ENCODE peak calls at places on chromosomes 6 and 20, in ten cellular contexts. O is pancreas; Q is prostate gland; M is hepatocyte; D is body of pancreas; I is psoas muscle; N is brain microvascular endothelial cell; Z is mucosa of descending colon; P is GM23248; E is CD4-positive, CD25-positive, alpha-beta regulatory T cell. F is an unnamed sample.
A peak's percentile ranks its signal among the peaks of the same experiment; 100 is the strongest.

GRCh38 chr20:63060057-63060991 is 53.6 kb upstream of the BHLHE23 start:
- DNase-seq in Q (no peak), I (no peak), Z (no peak), O (no peak), N (peak; percentile 52), P (peak; percentile 60), E (no peak), M (no peak), D (peak; percentile 5), F (no peak)

GRCh38 chr6:122153530-122153929 is 245.9 kb upstream of the HSF2 start:
- DNase-seq in M (no peak), I (no peak), E (no peak), N (no peak), P (no peak), Z (no peak), D (no peak), Q (no peak), O (no peak), F (no peak)

GRCh38 chr20:51529027-51529749 is 13.3 kb downstream of the NFATC2 start:
- DNase-seq in N (peak; percentile 59), O (no peak), Z (no peak), P (peak; percentile 13), E (peak; percentile 25), M (peak; percentile 59), I (no peak), D (no peak), Q (no peak), F (no peak)

GRCh38 chr6:156848533-156848932 is 71.4 kb downstream of the ARID1B start:
- DNase-seq in N (no peak), E (no peak), D (no peak), Q (no peak), M (peak; percentile 66), I (peak; percentile 48), O (no peak), Z (no peak), P (no peak), F (no peak)

GRCh38 chr20:26214991-26215390 is 518.3 kb upstream of the ZNF337 start:
- DNase-seq in N (no peak), M (no peak), Q (no peak), I (no peak), O (no peak), Z (no peak), E (no peak), D (no peak), P (peak; percentile 30), F (no peak)

GRCh38 chr6:32964776-32965175 is 3.6 kb upstream of the BRD2 start:
- DNase-seq in M (no peak), E (no peak), D (no peak), Q (no peak), I (no peak), P (no peak), N (no peak), O (no peak), Z (no peak), F (no peak)

GRCh38 chr6:10373642-10374359 is 41.1 kb downstream of the TFAP2A start:
- DNase-seq in E (no peak), I (no peak), P (peak; percentile 40), D (no peak), N (peak; percentile 2), Z (no peak), Q (no peak), O (no peak), M (no peak), F (no peak)

GRCh38 chr20:60687213-60687612 is 564.8 kb upstream of the CDH4 start:
- DNase-seq in N (no peak), M (no peak), P (no peak), Z (no peak), Q (no peak), O (no peak), E (no peak), I (no peak), D (no peak), F (no peak)

GRCh38 chr6:161630674-161631073 is 356.8 kb upstream of the AGPAT4 start:
- DNase-seq in Q (no peak), I (no peak), O (no peak), E (no peak), Z (no peak), N (no peak), D (no peak), P (peak; percentile 42), M (no peak), F (no peak)

GRCh38 chr20:56414842-56415765 is 3.0 kb downstream of the CASS4 start:
- DNase-seq in D (no peak), N (peak; percentile 93), P (peak; percentile 87), Z (no peak), Q (no peak), O (no peak), M (no peak), E (peak; percentile 34), I (no peak), F (no peak)

GRCh38 chr6:42533794-42534193 is 30.0 kb upstream of the UBR2 start:
- DNase-seq in N (no peak), D (no peak), E (no peak), P (no peak), O (no peak), M (no peak), I (no peak), Q (no peak), Z (no peak), F (no peak)

GRCh38 chr20:21353236-21353635 is 44.1 kb downstream of the NKX2-4 start:
- DNase-seq in D (no peak), P (peak; percentile 81), O (no peak), E (no peak), M (no peak), I (no peak), Z (no peak), Q (no peak), N (no peak), F (no peak)

GRCh38 chr6:15090145-15090579 is 155.7 kb upstream of the JARID2 start:
- DNase-seq in Z (no peak), O (no peak), P (peak; percentile 22), I (no peak), E (no peak), N (no peak), D (no peak), Q (peak; percentile 35), M (peak; percentile 18), F (no peak)

GRCh38 chr20:57988828-57989227 is 239.6 kb downstream of the ANKRD60 start:
- DNase-seq in I (no peak), E (no peak), Z (no peak), M (no peak), O (no peak), D (no peak), P (no peak), Q (no peak), N (no peak), F (no peak)

DNA sequence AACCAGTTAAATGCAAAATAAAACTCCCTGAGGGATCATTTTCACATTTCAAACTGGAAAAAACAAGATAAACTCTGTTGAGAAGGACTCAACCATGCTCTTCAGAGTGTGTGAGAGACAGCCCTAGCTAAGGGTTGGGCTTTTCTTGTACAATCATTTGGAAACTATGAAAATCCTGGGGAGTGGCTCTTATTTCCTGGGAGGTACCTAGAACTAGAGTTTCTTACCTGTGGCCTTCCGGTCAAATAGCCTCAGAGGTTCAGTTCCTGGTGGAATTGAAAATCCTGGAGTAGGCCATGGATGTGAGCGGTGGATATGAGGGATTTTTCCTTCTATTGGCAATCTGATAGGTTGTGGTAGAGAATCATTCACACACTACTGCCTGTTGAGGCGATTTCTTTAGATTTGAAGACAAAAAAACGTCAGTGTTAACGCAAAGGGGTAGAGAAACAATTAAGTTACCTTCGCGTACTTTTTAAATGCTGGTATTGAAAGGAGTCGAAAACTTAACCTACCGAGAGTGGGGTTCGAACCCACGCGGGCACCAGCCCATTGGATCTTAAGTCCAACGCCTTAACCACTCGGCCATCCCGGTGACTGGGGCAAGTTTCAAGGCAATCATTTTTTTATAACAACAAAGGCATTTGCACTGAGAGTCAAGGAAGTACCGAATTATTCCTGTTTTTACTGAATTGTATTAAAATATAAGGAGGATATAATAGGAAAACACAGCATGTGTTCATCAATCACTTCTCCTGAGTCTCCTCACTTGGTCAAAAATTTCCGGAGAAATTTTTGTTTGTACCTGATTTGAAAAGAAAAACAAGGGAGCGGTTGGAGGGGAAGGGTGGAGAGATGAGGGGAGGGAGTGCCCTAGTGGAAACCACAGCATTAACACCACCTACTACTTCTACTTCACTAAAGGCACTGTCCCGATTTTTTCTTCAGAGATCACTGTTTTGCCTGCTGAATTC is 191.3 kb downstream of the OR2B2 start:
- DNase-seq in P (peak; percentile 16), I (no peak), Z (no peak), M (peak; percentile 18), E (no peak), Q (no peak), N (peak; percentile 86), D (no peak), O (no peak), F (no peak)
- H3K4me3 ChIP-seq in P (no peak overlapping the region), I (no peak overlapping the region), Z (no peak overlapping the region), M (peak overlapping the region; percentile 3), E (no peak overlapping the region), Q (no peak overlapping the region), N (peak overlapping the region; percentile 42), D (no peak overlapping the region), O (no peak overlapping the region), F (no peak overlapping the region)

GRCh38 chr20:41879151-41879550 is 261.0 kb upstream of the CHD6 start:
- DNase-seq in E (no peak), O (no peak), D (no peak), P (no peak), Z (no peak), N (no peak), I (no peak), Q (no peak), M (no peak), F (no peak)
- H3K4me3 ChIP-seq in E (no peak overlapping the region), O (no peak overlapping the region), D (no peak overlapping the region), P (no peak overlapping the region), Z (no peak overlapping the region), N (no peak overlapping the region), I (no peak overlapping the region), Q (no peak overlapping the region), M (no peak overlapping the region), F (no peak overlapping the region)

DNA sequence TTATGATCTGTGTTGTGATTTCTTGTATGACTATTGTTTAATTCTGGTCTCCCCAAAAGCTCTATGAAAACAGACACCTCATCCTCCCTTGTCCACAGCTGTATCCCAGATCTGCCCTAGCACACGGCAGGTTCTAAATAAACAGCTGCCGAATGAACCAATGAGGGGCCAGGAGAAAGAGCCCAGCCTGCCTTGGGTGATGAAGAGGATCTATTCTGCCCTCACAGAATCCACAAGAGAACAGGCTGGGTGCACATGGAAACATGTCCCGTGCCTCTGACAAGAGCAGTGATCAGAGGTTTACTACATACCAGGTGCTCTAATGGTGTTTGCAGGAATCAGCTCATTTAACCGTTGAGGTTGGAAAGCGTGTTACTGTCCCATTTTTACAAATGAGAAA is 15.6 kb upstream of the TLDC2 start:
- DNase-seq in N (no peak), M (no peak), O (no peak), Q (no peak), E (no peak), P (no peak), I (no peak), Z (no peak), D (no peak), F (no peak)
- H3K4me3 ChIP-seq in N (no peak overlapping the region), M (no peak overlapping the region), O (no peak overlapping the region), Q (no peak overlapping the region), E (no peak overlapping the region), P (no peak overlapping the region), I (no peak overlapping the region), Z (no peak overlapping the region), D (no peak overlapping the region), F (no peak overlapping the region)

DNA sequence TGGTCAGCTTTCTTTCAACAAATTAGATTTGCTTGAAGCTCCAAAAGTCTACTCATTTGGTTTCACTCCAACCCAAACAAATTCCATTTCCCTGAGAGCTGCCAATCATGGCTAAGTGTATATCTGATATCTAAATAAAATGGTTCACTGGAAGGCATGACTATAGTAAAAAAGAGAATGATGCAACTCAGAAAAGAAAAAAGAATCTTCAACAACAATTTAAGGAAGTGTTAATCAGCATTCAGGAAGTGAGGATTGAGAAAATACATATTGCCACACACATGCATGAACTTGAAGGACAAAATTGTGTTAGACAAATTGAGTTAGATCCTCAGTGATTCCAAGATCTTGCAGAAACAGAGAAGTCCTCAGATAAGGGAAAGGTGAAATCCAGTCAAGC is 972.9 kb upstream of the FLRT3 start:
- DNase-seq in Q (no peak), I (no peak), D (no peak), Z (no peak), M (no peak), P (no peak), N (peak; percentile 18), O (no peak), E (no peak), F (no peak)
- H3K4me3 ChIP-seq in Q (no peak overlapping the region), I (no peak overlapping the region), D (no peak overlapping the region), Z (no peak overlapping the region), M (no peak overlapping the region), P (no peak overlapping the region), N (no peak overlapping the region), O (no peak overlapping the region), E (no peak overlapping the region), F (no peak overlapping the region)